ENCODE peak calls at places on chromosomes 2 and 18, in seven cellular contexts. U is Panc1, C is esophagus muscularis mucosa, S is prostate gland, W is mucosa of descending colon, Y is PC-9, M is GM23248. Q is an unnamed sample.

GRCh38 chr2:229713371-229714079 is 830 bp downstream of the DNER start:
- DNase-seq in W (peak; percentile 32), U (no peak), S (no peak), M (peak; percentile 12), Y (no peak), C (no peak), Q (no peak)

GRCh38 chr18:32770181-32770650 is 2.6 kb downstream of the KLHL14 start:
- DNase-seq in S (no peak), W (no peak), Y (no peak), C (no peak), M (no peak), U (no peak), Q (no peak)

GRCh38 chr2:143607446-143608110 is 478.4 kb downstream of the ARHGAP15 start:
- DNase-seq in M (peak; percentile 6), U (no peak), S (no peak), Y (no peak), C (no peak), W (no peak), Q (no peak)

GRCh38 chr2:192952254-192952653 is 757.5 kb upstream of the TMEFF2 start:
- DNase-seq in U (no peak), W (no peak), C (no peak), M (no peak), Y (no peak), S (no peak), Q (no peak)

GRCh38 chr18:56286775-56287174 is 351.6 kb downstream of the TXNL1 start:
- DNase-seq in S (no peak), Y (no peak), U (no peak), M (peak; percentile 76), C (peak; percentile 68), W (no peak), Q (no peak)

GRCh38 chr2:40512246-40512645 is 60.4 kb upstream of the SLC8A1 start:
- DNase-seq in M (no peak), S (no peak), Y (no peak), C (no peak), U (no peak), W (no peak), Q (no peak)

GRCh38 chr2:231604101-231604684 is 11.5 kb downstream of the TEX44 start:
- DNase-seq in S (peak; percentile 28), U (no peak), M (no peak), C (no peak), W (no peak), Y (no peak), Q (peak; percentile 43)

GRCh38 chr2:11133238-11133935 is 21.9 kb upstream of the SLC66A3 start:
- DNase-seq in U (no peak), M (peak; percentile 55), C (no peak), W (peak; percentile 47), Y (no peak), S (no peak), Q (no peak)

GRCh38 chr2:8307779-8308178 is 374.1 kb upstream of the ID2 start:
- DNase-seq in S (no peak), M (peak; percentile 28), Y (no peak), C (no peak), W (no peak), U (no peak), Q (no peak)

GRCh38 chr2:20108655-20109396 is 57.4 kb upstream of the LAPTM4A start:
- DNase-seq in Y (peak; percentile 88), M (peak; percentile 63), W (no peak), U (no peak), S (no peak), C (no peak), Q (peak; percentile 53)

GRCh38 chr2:148614332-148615049 is 30.1 kb upstream of the EPC2 start:
- DNase-seq in Y (peak; percentile 96), M (peak; percentile 38), U (no peak), C (no peak), S (no peak), W (no peak), Q (no peak)

GRCh38 chr2:36871068-36871707 is 95.1 kb downstream of the STRN start:
- DNase-seq in S (no peak), M (no peak), U (no peak), W (no peak), Y (no peak), C (no peak), Q (no peak)

GRCh38 chr2:84674586-84674985 is 158.3 kb downstream of the DNAH6 start:
- DNase-seq in W (no peak), M (no peak), S (no peak), U (no peak), C (no peak), Y (no peak), Q (no peak)

GRCh38 chr2:32931945-32932709 is 14.6 kb upstream of the LTBP1 start:
- DNase-seq in U (no peak), M (no peak), Y (no peak), S (no peak), C (no peak), W (no peak), Q (no peak)

GRCh38 chr2:98849113-98849512 is 86.9 kb downstream of the CRACDL start:
- DNase-seq in M (peak; percentile 16), C (no peak), U (no peak), S (no peak), Y (no peak), W (no peak), Q (no peak)

GRCh38 chr2:74092236-74092635 is 55.5 kb downstream of the BOLA3 start:
- DNase-seq in C (no peak), S (no peak), M (no peak), Y (no peak), U (no peak), W (no peak), Q (no peak)

GRCh38 chr2:30780776-30781330 is 26.4 kb downstream of the CAPN13 start:
- DNase-seq in M (no peak), Y (no peak), U (no peak), S (no peak), C (peak; percentile 89), W (no peak), Q (no peak)

GRCh38 chr2:128786296-128786695 is 467.6 kb upstream of the HS6ST1 start:
- DNase-seq in C (peak; percentile 70), U (no peak), Y (no peak), W (no peak), S (no peak), M (peak; percentile 9), Q (no peak)

GRCh38 chr2:68141875-68142274 is 15.8 kb upstream of the PNO1 start:
- DNase-seq in S (no peak), W (no peak), Y (no peak), U (no peak), C (no peak), M (no peak), Q (no peak)

GRCh38 chr18:34357944-34358580 is 133.3 kb upstream of the NOL4 start:
- DNase-seq in S (no peak), W (no peak), M (no peak), U (no peak), Y (no peak), C (no peak), Q (no peak)

GRCh38 chr2:102185347-102185746 is 1.5 kb upstream of the IL1RL2 start:
- DNase-seq in C (no peak), W (no peak), U (no peak), Y (no peak), M (peak; percentile 57), S (no peak), Q (no peak)

GRCh38 chr2:28404086-28404485 is 11.4 kb downstream of the FOSL2 start:
- DNase-seq in S (no peak), Y (no peak), C (no peak), M (no peak), U (no peak), W (no peak), Q (no peak)

GRCh38 chr2:163348843-163349395 is 386.9 kb downstream of the FIGN start:
- DNase-seq in U (peak; percentile 95), W (no peak), S (no peak), M (peak; percentile 16), Y (peak; percentile 83), C (no peak), Q (no peak)

GRCh38 chr2:241091201-241091600 is 10.9 kb downstream of the MTERF4 start:
- DNase-seq in M (no peak), U (no peak), Y (no peak), C (no peak), W (no peak), S (no peak), Q (no peak)

GRCh38 chr2:241088791-241089732 is 13.0 kb downstream of the MTERF4 start:
- DNase-seq in C (no peak), S (no peak), U (no peak), M (no peak), Y (no peak), W (no peak), Q (peak; percentile 29)

GRCh38 chr2:241087420-241088268 is 14.4 kb downstream of the MTERF4 start:
- DNase-seq in W (no peak), S (no peak), M (no peak), U (no peak), Y (no peak), C (no peak), Q (peak; percentile 38)

GRCh38 chr2:241084856-241085444 is 17.1 kb downstream of the MTERF4 start:
- DNase-seq in W (no peak), M (no peak), S (no peak), U (no peak), Y (no peak), C (no peak), Q (no peak)

DNA sequence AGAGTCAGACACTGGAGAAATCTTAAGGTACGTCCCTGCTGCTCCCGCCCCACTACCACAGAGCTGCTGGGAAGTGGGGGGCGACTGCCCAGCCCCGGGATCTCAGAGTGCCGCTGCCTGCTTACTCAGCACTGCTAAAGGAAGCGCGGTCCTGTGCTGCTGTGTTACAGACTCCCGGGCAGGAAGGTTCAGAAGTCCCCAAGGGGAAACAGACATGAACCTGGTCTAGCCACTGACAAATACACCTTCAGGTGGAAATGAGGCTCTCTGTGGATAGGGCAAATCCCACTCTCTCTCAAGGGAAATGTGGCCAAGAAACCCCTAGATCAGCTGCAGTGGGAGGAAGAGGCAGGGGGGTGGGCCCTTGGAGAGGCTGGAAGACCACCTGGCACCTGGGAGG is 13.7 kb downstream of the MTERF4 start:
- DNase-seq in S (no peak), C (no peak), W (no peak), M (no peak), U (no peak), Y (no peak), Q (peak; percentile 36)
- H3K36me3 ChIP-seq in S (no peaks in the 10 kb centered on the region), C (no peaks in the 10 kb centered on the region), W (no peaks in the 10 kb centered on the region), M (peaks cover 47% of the 10 kb centered on the region), U (peaks cover 11% of the 10 kb centered on the region), Y (peaks cover 17% of the 10 kb centered on the region), Q (no peaks in the 10 kb centered on the region)

DNA sequence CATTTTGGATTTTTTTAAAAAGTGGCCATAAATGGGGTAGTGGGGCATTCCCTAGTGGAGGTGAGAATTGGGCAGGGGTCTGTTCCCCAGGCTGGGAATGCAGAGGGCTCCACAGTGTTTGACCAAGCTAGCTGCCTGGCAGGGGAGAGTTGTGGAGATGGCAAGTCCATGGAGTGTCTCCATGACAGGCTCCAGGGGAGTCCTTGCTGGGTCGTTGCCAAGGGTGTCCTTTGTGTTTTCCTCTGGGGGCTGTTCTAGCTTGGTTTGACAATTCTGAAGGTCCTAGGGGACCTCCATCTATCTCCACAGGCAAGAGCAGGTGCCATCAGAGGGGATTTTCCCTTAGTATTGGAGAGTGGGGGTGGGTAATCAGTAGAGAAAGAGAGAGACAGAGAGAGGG is 265.3 kb downstream of the DYSF start:
- DNase-seq in C (no peak), Y (no peak), S (no peak), M (no peak), W (no peak), U (no peak), Q (no peak)
- H3K4me1 ChIP-seq in C (peaks cover 43% of the 10 kb centered on the region), Y (peaks cover 56% of the 10 kb centered on the region), S (no peaks in the 10 kb centered on the region), M (peaks cover 44% of the 10 kb centered on the region), W (peaks cover 3% of the 10 kb centered on the region), U (peaks cover 3% of the 10 kb centered on the region), Q (no peaks in the 10 kb centered on the region)

GRCh38 chr18:26052497-26052896 is 37.9 kb downstream of the SS18 start:
- DNase-seq in Y (no peak), C (no peak), M (peak; percentile 38), S (no peak), W (no peak), U (no peak), Q (no peak)
- H3K36me3 ChIP-seq in Y (peaks cover 18% of the 10 kb centered on the region), C (peaks cover 24% of the 10 kb centered on the region), M (peaks cover 55% of the 10 kb centered on the region), S (no peaks in the 10 kb centered on the region), W (no peaks in the 10 kb centered on the region), U (peaks cover 39% of the 10 kb centered on the region), Q (peaks cover 27% of the 10 kb centered on the region)

GRCh38 chr2:191296083-191297006 is 51.1 kb downstream of the MYO1B start:
- DNase-seq in W (no peak), Y (no peak), C (no peak), U (no peak), S (no peak), M (peak; percentile 28), Q (no peak)
- H3K4me1 ChIP-seq in W (no peaks in the 10 kb centered on the region), Y (no peaks in the 10 kb centered on the region), C (no peaks in the 10 kb centered on the region), U (no peaks in the 10 kb centered on the region), S (no peaks in the 10 kb centered on the region), M (peaks cover 81% of the 10 kb centered on the region), Q (no peaks in the 10 kb centered on the region)